ENCODE peak calls at places on chromosomes 5 and 9, in eight cellular contexts. One of them, this sample, is unnamed.

GRCh38 chr5:55900068-55900467 is 48.9 kb downstream of the IL31RA start:
- DNase-seq in AML-193: no peak
- DNase-seq in GM10248: no peak
- DNase-seq in SW480: no peak
- DNase-seq in sciatic nerve: no peak
- DNase-seq in activated CD8-positive, alpha-beta memory T cell treated with anti-CD3 and anti-CD28 coated beads, Interleukin-2, amount 10 ng/mL, durations not matched to agents 7 days and 5 days: no peak
- DNase-seq in NCI-H187: no peak
- DNase-seq in CD8-positive, alpha-beta T cell: no peak
- DNase-seq in this sample: no peak

GRCh38 chr5:17190242-17190778 is 27.1 kb upstream of the BASP1 start:
- DNase-seq in AML-193: peak
- DNase-seq in GM10248: peak
- DNase-seq in SW480: peak
- DNase-seq in sciatic nerve: no peak
- DNase-seq in activated CD8-positive, alpha-beta memory T cell treated with anti-CD3 and anti-CD28 coated beads, Interleukin-2, amount 10 ng/mL, durations not matched to agents 7 days and 5 days: no peak
- DNase-seq in NCI-H187: no peak
- DNase-seq in CD8-positive, alpha-beta T cell: no peak
- DNase-seq in this sample: peak

GRCh38 chr5:147743686-147744332 is 38.7 kb downstream of the JAKMIP2 start:
- DNase-seq in AML-193: no peak
- DNase-seq in GM10248: no peak
- DNase-seq in SW480: no peak
- DNase-seq in sciatic nerve: no peak
- DNase-seq in activated CD8-positive, alpha-beta memory T cell treated with anti-CD3 and anti-CD28 coated beads, Interleukin-2, amount 10 ng/mL, durations not matched to agents 7 days and 5 days: no peak
- DNase-seq in NCI-H187: peak
- DNase-seq in CD8-positive, alpha-beta T cell: no peak
- DNase-seq in this sample: no peak

GRCh38 chr9:132744881-132745761 is 74.9 kb downstream of the GTF3C4 start:
- DNase-seq in AML-193: no peak
- DNase-seq in GM10248: no peak
- DNase-seq in SW480: no peak
- DNase-seq in sciatic nerve: no peak
- DNase-seq in activated CD8-positive, alpha-beta memory T cell treated with anti-CD3 and anti-CD28 coated beads, Interleukin-2, amount 10 ng/mL, durations not matched to agents 7 days and 5 days: no peak
- DNase-seq in NCI-H187: no peak
- DNase-seq in CD8-positive, alpha-beta T cell: no peak
- DNase-seq in this sample: peak

GRCh38 chr5:62779010-62779422 is 200.4 kb downstream of the LRRC70 start:
- DNase-seq in AML-193: peak
- DNase-seq in GM10248: peak
- DNase-seq in SW480: peak
- DNase-seq in sciatic nerve: no peak
- DNase-seq in activated CD8-positive, alpha-beta memory T cell treated with anti-CD3 and anti-CD28 coated beads, Interleukin-2, amount 10 ng/mL, durations not matched to agents 7 days and 5 days: no peak
- DNase-seq in NCI-H187: peak
- DNase-seq in CD8-positive, alpha-beta T cell: no peak
- DNase-seq in this sample: peak

GRCh38 chr5:180378412-180379344 is 25.5 kb upstream of the GFPT2 start:
- DNase-seq in AML-193: no peak
- DNase-seq in GM10248: no peak
- DNase-seq in SW480: no peak
- DNase-seq in sciatic nerve: no peak
- DNase-seq in activated CD8-positive, alpha-beta memory T cell treated with anti-CD3 and anti-CD28 coated beads, Interleukin-2, amount 10 ng/mL, durations not matched to agents 7 days and 5 days: no peak
- DNase-seq in NCI-H187: no peak
- DNase-seq in CD8-positive, alpha-beta T cell: no peak
- DNase-seq in this sample: no peak

GRCh38 chr9:133733074-133733408 is 5.1 kb downstream of the SARDH start:
- DNase-seq in AML-193: no peak
- DNase-seq in GM10248: no peak
- DNase-seq in SW480: no peak
- DNase-seq in sciatic nerve: no peak
- DNase-seq in activated CD8-positive, alpha-beta memory T cell treated with anti-CD3 and anti-CD28 coated beads, Interleukin-2, amount 10 ng/mL, durations not matched to agents 7 days and 5 days: no peak
- DNase-seq in NCI-H187: no peak
- DNase-seq in CD8-positive, alpha-beta T cell: no peak
- DNase-seq in this sample: no peak

GRCh38 chr5:176793343-176793699 is 17.0 kb upstream of the UNC5A start:
- DNase-seq in AML-193: no peak
- DNase-seq in GM10248: no peak
- DNase-seq in SW480: no peak
- DNase-seq in sciatic nerve: no peak
- DNase-seq in activated CD8-positive, alpha-beta memory T cell treated with anti-CD3 and anti-CD28 coated beads, Interleukin-2, amount 10 ng/mL, durations not matched to agents 7 days and 5 days: no peak
- DNase-seq in NCI-H187: no peak
- DNase-seq in CD8-positive, alpha-beta T cell: no peak
- DNase-seq in this sample: no peak

GRCh38 chr9:89419978-89420394 is 77.9 kb downstream of the SEMA4D start:
- DNase-seq in AML-193: no peak
- DNase-seq in GM10248: no peak
- DNase-seq in SW480: no peak
- DNase-seq in sciatic nerve: no peak
- DNase-seq in activated CD8-positive, alpha-beta memory T cell treated with anti-CD3 and anti-CD28 coated beads, Interleukin-2, amount 10 ng/mL, durations not matched to agents 7 days and 5 days: peak
- DNase-seq in NCI-H187: no peak
- DNase-seq in CD8-positive, alpha-beta T cell: no peak
- DNase-seq in this sample: no peak

GRCh38 chr5:168295574-168296201 is 4.2 kb downstream of the WWC1 start:
- DNase-seq in AML-193: no peak
- DNase-seq in GM10248: no peak
- DNase-seq in SW480: no peak
- DNase-seq in sciatic nerve: no peak
- DNase-seq in activated CD8-positive, alpha-beta memory T cell treated with anti-CD3 and anti-CD28 coated beads, Interleukin-2, amount 10 ng/mL, durations not matched to agents 7 days and 5 days: no peak
- DNase-seq in NCI-H187: no peak
- DNase-seq in CD8-positive, alpha-beta T cell: no peak
- DNase-seq in this sample: peak

GRCh38 chr5:84433461-84433860 is 48.8 kb upstream of the EDIL3 start:
- DNase-seq in AML-193: no peak
- DNase-seq in GM10248: no peak
- DNase-seq in SW480: no peak
- DNase-seq in sciatic nerve: no peak
- DNase-seq in activated CD8-positive, alpha-beta memory T cell treated with anti-CD3 and anti-CD28 coated beads, Interleukin-2, amount 10 ng/mL, durations not matched to agents 7 days and 5 days: no peak
- DNase-seq in NCI-H187: no peak
- DNase-seq in CD8-positive, alpha-beta T cell: no peak
- DNase-seq in this sample: no peak

GRCh38 chr9:89865357-89865756 is 260.5 kb downstream of the GADD45G start:
- DNase-seq in AML-193: no peak
- DNase-seq in GM10248: no peak
- DNase-seq in SW480: no peak
- DNase-seq in sciatic nerve: no peak
- DNase-seq in activated CD8-positive, alpha-beta memory T cell treated with anti-CD3 and anti-CD28 coated beads, Interleukin-2, amount 10 ng/mL, durations not matched to agents 7 days and 5 days: no peak
- DNase-seq in NCI-H187: no peak
- DNase-seq in CD8-positive, alpha-beta T cell: no peak
- DNase-seq in this sample: no peak

GRCh38 chr5:179150011-179150410 is 89.8 kb downstream of the ZNF354C start:
- DNase-seq in AML-193: no peak
- DNase-seq in GM10248: no peak
- DNase-seq in SW480: no peak
- DNase-seq in sciatic nerve: peak
- DNase-seq in activated CD8-positive, alpha-beta memory T cell treated with anti-CD3 and anti-CD28 coated beads, Interleukin-2, amount 10 ng/mL, durations not matched to agents 7 days and 5 days: no peak
- DNase-seq in NCI-H187: no peak
- DNase-seq in CD8-positive, alpha-beta T cell: no peak
- DNase-seq in this sample: no peak

GRCh38 chr5:172505840-172506638 is 51.7 kb upstream of the SH3PXD2B start:
- DNase-seq in AML-193: no peak
- DNase-seq in GM10248: no peak
- DNase-seq in SW480: no peak
- DNase-seq in sciatic nerve: peak
- DNase-seq in activated CD8-positive, alpha-beta memory T cell treated with anti-CD3 and anti-CD28 coated beads, Interleukin-2, amount 10 ng/mL, durations not matched to agents 7 days and 5 days: peak
- DNase-seq in NCI-H187: peak
- DNase-seq in CD8-positive, alpha-beta T cell: no peak
- DNase-seq in this sample: no peak

GRCh38 chr5:14869286-14870164 is 2.1 kb downstream of the ANKH start:
- DNase-seq in AML-193: no peak
- DNase-seq in GM10248: no peak
- DNase-seq in SW480: peak
- DNase-seq in sciatic nerve: no peak
- DNase-seq in activated CD8-positive, alpha-beta memory T cell treated with anti-CD3 and anti-CD28 coated beads, Interleukin-2, amount 10 ng/mL, durations not matched to agents 7 days and 5 days: peak
- DNase-seq in NCI-H187: no peak
- DNase-seq in CD8-positive, alpha-beta T cell: no peak
- DNase-seq in this sample: no peak

GRCh38 chr5:145568581-145568980 is 266.6 kb downstream of the PRELID2 start:
- DNase-seq in AML-193: no peak
- DNase-seq in GM10248: no peak
- DNase-seq in SW480: no peak
- DNase-seq in sciatic nerve: no peak
- DNase-seq in activated CD8-positive, alpha-beta memory T cell treated with anti-CD3 and anti-CD28 coated beads, Interleukin-2, amount 10 ng/mL, durations not matched to agents 7 days and 5 days: no peak
- DNase-seq in NCI-H187: no peak
- DNase-seq in CD8-positive, alpha-beta T cell: no peak
- DNase-seq in this sample: no peak

GRCh38 chr5:61450880-61451279 is 118.8 kb downstream of the ZSWIM6 start:
- DNase-seq in AML-193: no peak
- DNase-seq in GM10248: no peak
- DNase-seq in SW480: peak
- DNase-seq in sciatic nerve: no peak
- DNase-seq in activated CD8-positive, alpha-beta memory T cell treated with anti-CD3 and anti-CD28 coated beads, Interleukin-2, amount 10 ng/mL, durations not matched to agents 7 days and 5 days: no peak
- DNase-seq in NCI-H187: no peak
- DNase-seq in CD8-positive, alpha-beta T cell: no peak
- DNase-seq in this sample: no peak

GRCh38 chr9:89448381-89448780 is 49.5 kb downstream of the SEMA4D start:
- DNase-seq in AML-193: no peak
- DNase-seq in GM10248: peak
- DNase-seq in SW480: no peak
- DNase-seq in sciatic nerve: no peak
- DNase-seq in activated CD8-positive, alpha-beta memory T cell treated with anti-CD3 and anti-CD28 coated beads, Interleukin-2, amount 10 ng/mL, durations not matched to agents 7 days and 5 days: peak
- DNase-seq in NCI-H187: no peak
- DNase-seq in CD8-positive, alpha-beta T cell: no peak
- DNase-seq in this sample: no peak

GRCh38 chr5:79301046-79301712 is 65.2 kb downstream of the JMY start:
- DNase-seq in AML-193: no peak
- DNase-seq in GM10248: no peak
- DNase-seq in SW480: no peak
- DNase-seq in sciatic nerve: no peak
- DNase-seq in activated CD8-positive, alpha-beta memory T cell treated with anti-CD3 and anti-CD28 coated beads, Interleukin-2, amount 10 ng/mL, durations not matched to agents 7 days and 5 days: no peak
- DNase-seq in NCI-H187: no peak
- DNase-seq in CD8-positive, alpha-beta T cell: no peak
- DNase-seq in this sample: no peak

GRCh38 chr9:113509463-113509862 is 45.9 kb downstream of the RGS3 start:
- DNase-seq in AML-193: no peak
- DNase-seq in GM10248: no peak
- DNase-seq in SW480: no peak
- DNase-seq in sciatic nerve: no peak
- DNase-seq in activated CD8-positive, alpha-beta memory T cell treated with anti-CD3 and anti-CD28 coated beads, Interleukin-2, amount 10 ng/mL, durations not matched to agents 7 days and 5 days: no peak
- DNase-seq in NCI-H187: no peak
- DNase-seq in CD8-positive, alpha-beta T cell: no peak
- DNase-seq in this sample: no peak

GRCh38 chr5:177067491-177067890 is 19.2 kb upstream of the FGFR4 start:
- DNase-seq in AML-193: no peak
- DNase-seq in GM10248: no peak
- DNase-seq in SW480: no peak
- DNase-seq in sciatic nerve: no peak
- DNase-seq in activated CD8-positive, alpha-beta memory T cell treated with anti-CD3 and anti-CD28 coated beads, Interleukin-2, amount 10 ng/mL, durations not matched to agents 7 days and 5 days: no peak
- DNase-seq in NCI-H187: no peak
- DNase-seq in CD8-positive, alpha-beta T cell: no peak
- DNase-seq in this sample: no peak

GRCh38 chr5:168227001-168227400 is 64.4 kb upstream of the WWC1 start:
- DNase-seq in AML-193: no peak
- DNase-seq in GM10248: no peak
- DNase-seq in SW480: no peak
- DNase-seq in sciatic nerve: no peak
- DNase-seq in activated CD8-positive, alpha-beta memory T cell treated with anti-CD3 and anti-CD28 coated beads, Interleukin-2, amount 10 ng/mL, durations not matched to agents 7 days and 5 days: no peak
- DNase-seq in NCI-H187: no peak
- DNase-seq in CD8-positive, alpha-beta T cell: no peak
- DNase-seq in this sample: no peak

GRCh38 chr9:81690251-81690851 is 1.0 kb upstream of the TLE1 start:
- DNase-seq in AML-193: no peak
- DNase-seq in GM10248: no peak
- DNase-seq in SW480: no peak
- DNase-seq in sciatic nerve: peak
- DNase-seq in activated CD8-positive, alpha-beta memory T cell treated with anti-CD3 and anti-CD28 coated beads, Interleukin-2, amount 10 ng/mL, durations not matched to agents 7 days and 5 days: no peak
- DNase-seq in NCI-H187: no peak
- DNase-seq in CD8-positive, alpha-beta T cell: no peak
- DNase-seq in this sample: no peak

GRCh38 chr5:30765227-30765626 is 428.3 kb upstream of the CDH6 start:
- DNase-seq in AML-193: no peak
- DNase-seq in GM10248: no peak
- DNase-seq in SW480: no peak
- DNase-seq in sciatic nerve: no peak
- DNase-seq in activated CD8-positive, alpha-beta memory T cell treated with anti-CD3 and anti-CD28 coated beads, Interleukin-2, amount 10 ng/mL, durations not matched to agents 7 days and 5 days: no peak
- DNase-seq in NCI-H187: no peak
- DNase-seq in CD8-positive, alpha-beta T cell: no peak
- DNase-seq in this sample: no peak

GRCh38 chr9:125649315-125649714 is 57.7 kb downstream of the MAPKAP1 start:
- DNase-seq in AML-193: peak
- DNase-seq in GM10248: no peak
- DNase-seq in SW480: peak
- DNase-seq in sciatic nerve: no peak
- DNase-seq in activated CD8-positive, alpha-beta memory T cell treated with anti-CD3 and anti-CD28 coated beads, Interleukin-2, amount 10 ng/mL, durations not matched to agents 7 days and 5 days: no peak
- DNase-seq in NCI-H187: no peak
- DNase-seq in CD8-positive, alpha-beta T cell: no peak
- DNase-seq in this sample: no peak

GRCh38 chr9:111969061-111969460 is 72.4 kb downstream of the UGCG start:
- DNase-seq in AML-193: no peak
- DNase-seq in GM10248: no peak
- DNase-seq in SW480: no peak
- DNase-seq in sciatic nerve: peak
- DNase-seq in activated CD8-positive, alpha-beta memory T cell treated with anti-CD3 and anti-CD28 coated beads, Interleukin-2, amount 10 ng/mL, durations not matched to agents 7 days and 5 days: no peak
- DNase-seq in NCI-H187: no peak
- DNase-seq in CD8-positive, alpha-beta T cell: no peak
- DNase-seq in this sample: no peak

GRCh38 chr5:74130141-74130897 is 504.3 kb downstream of the ARHGEF28 start:
- DNase-seq in AML-193: no peak
- DNase-seq in GM10248: no peak
- DNase-seq in SW480: no peak
- DNase-seq in sciatic nerve: no peak
- DNase-seq in activated CD8-positive, alpha-beta memory T cell treated with anti-CD3 and anti-CD28 coated beads, Interleukin-2, amount 10 ng/mL, durations not matched to agents 7 days and 5 days: no peak
- DNase-seq in NCI-H187: no peak
- DNase-seq in CD8-positive, alpha-beta T cell: no peak
- DNase-seq in this sample: no peak

GRCh38 chr9:27535701-27536118 is 6.1 kb upstream of the MOB3B start:
- DNase-seq in AML-193: no peak
- DNase-seq in GM10248: no peak
- DNase-seq in SW480: no peak
- DNase-seq in sciatic nerve: no peak
- DNase-seq in activated CD8-positive, alpha-beta memory T cell treated with anti-CD3 and anti-CD28 coated beads, Interleukin-2, amount 10 ng/mL, durations not matched to agents 7 days and 5 days: no peak
- DNase-seq in NCI-H187: no peak
- DNase-seq in CD8-positive, alpha-beta T cell: no peak
- DNase-seq in this sample: no peak

GRCh38 chr5:87388129-87388528 is 24.6 kb downstream of the CCNH start:
- DNase-seq in AML-193: no peak
- DNase-seq in GM10248: no peak
- DNase-seq in SW480: no peak
- DNase-seq in sciatic nerve: no peak
- DNase-seq in activated CD8-positive, alpha-beta memory T cell treated with anti-CD3 and anti-CD28 coated beads, Interleukin-2, amount 10 ng/mL, durations not matched to agents 7 days and 5 days: no peak
- DNase-seq in NCI-H187: no peak
- DNase-seq in CD8-positive, alpha-beta T cell: no peak
- DNase-seq in this sample: no peak

GRCh38 chr5:82416506-82416905 is 138.4 kb upstream of the RPS23 start:
- DNase-seq in AML-193: no peak
- DNase-seq in GM10248: no peak
- DNase-seq in SW480: no peak
- DNase-seq in sciatic nerve: no peak
- DNase-seq in activated CD8-positive, alpha-beta memory T cell treated with anti-CD3 and anti-CD28 coated beads, Interleukin-2, amount 10 ng/mL, durations not matched to agents 7 days and 5 days: no peak
- DNase-seq in NCI-H187: no peak
- DNase-seq in CD8-positive, alpha-beta T cell: no peak
- DNase-seq in this sample: no peak

GRCh38 chr5:39517800-39518199 is 93.0 kb upstream of the DAB2 start:
- DNase-seq in AML-193: no peak
- DNase-seq in GM10248: no peak
- DNase-seq in SW480: no peak
- DNase-seq in sciatic nerve: no peak
- DNase-seq in activated CD8-positive, alpha-beta memory T cell treated with anti-CD3 and anti-CD28 coated beads, Interleukin-2, amount 10 ng/mL, durations not matched to agents 7 days and 5 days: no peak
- DNase-seq in NCI-H187: no peak
- DNase-seq in CD8-positive, alpha-beta T cell: no peak
- DNase-seq in this sample: no peak

GRCh38 chr9:105007143-105007542 is 79.2 kb upstream of the ABCA1 start:
- DNase-seq in AML-193: peak
- DNase-seq in GM10248: no peak
- DNase-seq in SW480: peak
- DNase-seq in sciatic nerve: no peak
- DNase-seq in activated CD8-positive, alpha-beta memory T cell treated with anti-CD3 and anti-CD28 coated beads, Interleukin-2, amount 10 ng/mL, durations not matched to agents 7 days and 5 days: no peak
- DNase-seq in NCI-H187: no peak
- DNase-seq in CD8-positive, alpha-beta T cell: no peak
- DNase-seq in this sample: no peak

GRCh38 chr9:37625262-37626147 is 25.2 kb upstream of the FRMPD1 start:
- DNase-seq in AML-193: no peak
- DNase-seq in GM10248: no peak
- DNase-seq in SW480: no peak
- DNase-seq in sciatic nerve: no peak
- DNase-seq in activated CD8-positive, alpha-beta memory T cell treated with anti-CD3 and anti-CD28 coated beads, Interleukin-2, amount 10 ng/mL, durations not matched to agents 7 days and 5 days: no peak
- DNase-seq in NCI-H187: no peak
- DNase-seq in CD8-positive, alpha-beta T cell: no peak
- DNase-seq in this sample: no peak

GRCh38 chr5:77328926-77329647 is 118.6 kb downstream of the PDE8B start:
- DNase-seq in AML-193: no peak
- DNase-seq in GM10248: no peak
- DNase-seq in SW480: no peak
- DNase-seq in sciatic nerve: no peak
- DNase-seq in activated CD8-positive, alpha-beta memory T cell treated with anti-CD3 and anti-CD28 coated beads, Interleukin-2, amount 10 ng/mL, durations not matched to agents 7 days and 5 days: no peak
- DNase-seq in NCI-H187: no peak
- DNase-seq in CD8-positive, alpha-beta T cell: no peak
- DNase-seq in this sample: no peak